ENCODE peak calls at places on chromosomes 11 and 22, in five cellular contexts. N, U, Z, B and C are unnamed samples. For H3K27me3, the result is how much of the 10 kb centered on the place peaks cover.

GRCh38 chr22:23527971-23528740 is 51.9 kb downstream of the IGLL1 start:
- DNase-seq in Z (no peak), N (no peak), B (no peak), U (peak), C (no peak)

GRCh38 chr11:3164540-3165151 is 464 bp downstream of the OSBPL5 start:
- DNase-seq in B (no peak), U (peak), N (no peak), Z (no peak), C (no peak)

GRCh38 chr11:35138949-35139881 is at the start of gene CD44:
- DNase-seq in B (peak), Z (peak), U (peak), N (peak), C (peak)

GRCh38 chr22:20992456-20993303 is 9.2 kb downstream of the THAP7 start:
- DNase-seq in N (no peak), Z (no peak), B (no peak), U (no peak), C (no peak)

GRCh38 chr11:125724125-125724524 is 22.0 kb upstream of the PATE1 start:
- DNase-seq in U (no peak), B (peak), N (no peak), Z (no peak), C (no peak)

GRCh38 chr22:17972385-17973181 is 51.8 kb downstream of the MICAL3 start:
- DNase-seq in U (no peak), N (no peak), Z (no peak), B (peak), C (peak)

GRCh38 chr11:16603890-16604783 is 134.3 kb upstream of the C11orf58 start:
- DNase-seq in Z (peak), U (peak), N (no peak), B (peak), C (peak)

GRCh38 chr11:35615911-35616900 is 2.1 kb upstream of the FJX1 start:
- DNase-seq in N (no peak), U (no peak), B (peak), Z (no peak), C (no peak)

GRCh38 chr11:27447288-27447914 is 25.2 kb downstream of the LGR4 start:
- DNase-seq in U (no peak), N (no peak), Z (no peak), B (peak), C (no peak)

GRCh38 chr11:74278721-74279148 is 32.7 kb downstream of the P4HA3 start:
- DNase-seq in N (no peak), U (no peak), Z (peak), B (peak), C (peak)

GRCh38 chr22:44658371-44658953 is 43.5 kb upstream of the PRR5 start:
- DNase-seq in B (peak), Z (no peak), U (peak), N (no peak), C (peak)

GRCh38 chr22:45720875-45721378 is 49.3 kb downstream of the ATXN10 start:
- DNase-seq in Z (no peak), U (no peak), B (peak), N (no peak), C (no peak)

GRCh38 chr22:44546686-44547310 is 48.8 kb upstream of the RTL6 start:
- DNase-seq in U (no peak), Z (no peak), N (no peak), B (no peak), C (no peak)

GRCh38 chr11:1505480-1505879 is 18.9 kb upstream of the MOB2 start:
- DNase-seq in U (peak), N (no peak), B (no peak), Z (no peak), C (no peak)

GRCh38 chr11:78373689-78374088 is 43.9 kb downstream of the GAB2 start:
- DNase-seq in N (no peak), B (no peak), Z (no peak), U (no peak), C (no peak)

GRCh38 chr22:16917144-16918003 is 90.6 kb downstream of the GAB4 start:
- DNase-seq in N (peak), B (peak), Z (peak), U (peak), C (peak)

GRCh38 chr22:50063589-50064393 is 5.7 kb upstream of the TTLL8 start:
- DNase-seq in Z (no peak), U (no peak), N (no peak), B (no peak), C (no peak)

GRCh38 chr11:58958500-58958899 is 19.2 kb downstream of the GLYATL1 start:
- DNase-seq in N (no peak), U (no peak), B (no peak), Z (peak), C (peak)

GRCh38 chr11:125342281-125342980 is 153.6 kb downstream of the FEZ1 start:
- DNase-seq in U (peak), B (no peak), N (no peak), Z (no peak), C (no peak)

GRCh38 chr11:65817312-65817814 is 16.4 kb upstream of the SNX32 start:
- DNase-seq in Z (no peak), N (no peak), U (peak), B (no peak), C (no peak)

GRCh38 chr11:114061053-114062049 is 1.8 kb downstream of the ZBTB16 start:
- DNase-seq in Z (peak), B (no peak), U (peak), N (no peak), C (peak)

GRCh38 chr11:49302360-49302759 is 94.0 kb upstream of the FOLH1 start:
- DNase-seq in Z (no peak), N (no peak), B (no peak), U (no peak), C (no peak)

GRCh38 chr22:43017525-43018290 is 2.8 kb upstream of the PACSIN2 start:
- DNase-seq in N (no peak), U (peak), B (no peak), Z (no peak), C (no peak)

GRCh38 chr11:116613201-116613910 is 159.4 kb downstream of the BUD13 start:
- DNase-seq in U (no peak), B (no peak), N (peak), Z (no peak), C (no peak)

GRCh38 chr11:11179239-11179638 is 173.8 kb downstream of the CSNK2A3 start:
- DNase-seq in N (no peak), U (no peak), B (peak), Z (no peak), C (no peak)

GRCh38 chr11:45079075-45079444 is 67.4 kb upstream of the PRDM11 start:
- DNase-seq in Z (no peak), B (no peak), U (no peak), N (no peak), C (no peak)

GRCh38 chr11:88300888-88301477 is 36.6 kb downstream of the CTSC start:
- DNase-seq in U (no peak), N (no peak), Z (no peak), B (no peak), C (no peak)

GRCh38 chr11:111185259-111185658 is 60.3 kb upstream of the POU2AF2 start:
- DNase-seq in B (no peak), U (no peak), Z (no peak), N (no peak), C (no peak)

GRCh38 chr11:77141034-77141433 is 13.0 kb downstream of the MYO7A start:
- DNase-seq in U (no peak), B (peak), N (no peak), Z (no peak), C (no peak)

GRCh38 chr11:109421981-109422590 is at the start of gene C11orf87:
- DNase-seq in B (peak), N (no peak), Z (no peak), U (peak), C (no peak)

GRCh38 chr11:69950120-69950519 is 128.0 kb upstream of the ANO1 start:
- DNase-seq in N (no peak), Z (no peak), B (no peak), U (no peak), C (no peak)

GRCh38 chr22:48161354-48161753 is 1398.9 kb downstream of the TBC1D22A start:
- DNase-seq in B (no peak), U (no peak), Z (no peak), N (no peak), C (no peak)

GRCh38 chr11:43071338-43071737 is 240.5 kb upstream of the API5 start:
- DNase-seq in U (no peak), Z (no peak), N (no peak), B (no peak), C (no peak)

GRCh38 chr11:68542617-68543016 is 82.1 kb downstream of the PPP6R3 start:
- DNase-seq in N (no peak), U (no peak), B (peak), Z (no peak), C (peak)

GRCh38 chr11:70065318-70066135 is 12.6 kb upstream of the ANO1 start:
- DNase-seq in Z (no peak), U (no peak), N (no peak), B (no peak), C (peak)

GRCh38 chr11:69931994-69932910 is 113.0 kb upstream of the FGF3 start:
- DNase-seq in N (peak), B (no peak), Z (no peak), U (peak), C (no peak)

GRCh38 chr11:43589601-43590250 is 90.8 kb upstream of the HSD17B12 start:
- DNase-seq in N (no peak), Z (no peak), B (no peak), U (no peak), C (no peak)

GRCh38 chr11:107078375-107078774 is 60.1 kb upstream of the GUCY1A2 start:
- DNase-seq in Z (no peak), U (no peak), B (no peak), N (no peak), C (no peak)

GRCh38 chr11:107071129-107071528 is 52.9 kb upstream of the GUCY1A2 start:
- DNase-seq in Z (no peak), B (no peak), U (no peak), N (no peak), C (no peak)

GRCh38 chr11:107076832-107077231 is 58.6 kb upstream of the GUCY1A2 start:
- DNase-seq in N (no peak), B (peak), U (no peak), Z (no peak), C (no peak)
- H3K27me3 ChIP-seq in N (under half), B (under half), U (under half), Z (under half), C (under half)

DNA sequence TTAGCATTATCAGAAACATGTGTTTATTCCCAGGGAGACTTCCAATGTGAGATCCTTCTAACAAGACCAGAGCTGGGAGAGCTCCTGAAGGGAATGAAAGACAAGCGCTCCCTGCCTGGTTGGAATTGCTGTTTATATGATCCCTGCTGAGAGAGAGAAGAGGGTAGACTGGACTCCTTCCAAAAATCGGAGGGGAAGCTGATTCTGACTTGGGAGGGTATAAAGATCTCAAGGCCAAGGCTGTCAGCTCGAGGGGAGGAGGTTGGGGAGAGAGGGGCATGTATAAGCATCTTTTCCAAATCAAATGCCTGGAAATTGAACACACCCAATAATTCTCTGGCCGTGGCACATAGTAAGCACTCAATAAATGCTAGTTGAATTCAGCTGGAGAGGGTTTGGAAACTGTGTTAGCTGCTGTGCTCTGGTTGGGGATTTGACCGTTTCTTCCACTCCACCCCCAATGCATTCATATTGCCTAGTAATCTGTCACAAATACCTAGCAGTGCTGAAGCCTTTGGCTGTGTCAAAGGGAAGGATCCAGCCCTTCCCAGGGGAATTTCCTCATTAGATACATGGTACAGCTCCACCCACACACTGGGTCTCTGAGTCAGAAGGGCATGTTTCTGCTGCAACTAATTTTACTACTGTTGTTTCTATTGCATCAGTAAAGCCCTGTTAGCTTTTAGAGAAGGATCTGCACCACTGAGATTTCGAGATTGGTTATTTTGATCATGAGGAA is 61.5 kb downstream of the CACNG2 start:
- DNase-seq in Z (no peak), B (peak), N (no peak), U (no peak), C (no peak)
- H3K27ac ChIP-seq in Z (no peak), B (no peak), N (no peak), U (no peak), C (no peak)

GRCh38 chr11:285894-286220 is 3.1 kb upstream of the PGGHG start:
- DNase-seq in B (no peak), Z (peak), N (no peak), U (no peak), C (no peak)
- H3K27me3 ChIP-seq in B (under half), Z (under half), N (under half), U (under half), C (under half)

DNA sequence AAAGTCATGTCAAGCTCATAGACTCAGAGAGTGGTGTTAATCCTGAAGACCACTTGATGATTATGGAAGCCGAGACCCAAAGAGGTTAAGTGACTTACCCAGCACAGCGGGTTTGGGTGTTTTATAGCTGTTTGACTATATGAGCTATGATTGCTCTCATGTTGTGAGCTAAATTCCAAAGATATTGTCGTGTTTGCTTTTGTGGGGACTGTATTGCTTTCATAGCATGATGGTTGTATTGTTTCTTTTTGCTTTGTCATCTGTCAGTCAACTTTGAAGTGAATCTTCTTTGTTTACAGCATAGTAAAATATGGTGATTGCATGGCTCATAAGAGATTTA is 23.7 kb downstream of the NF2 start:
- DNase-seq in U (no peak), N (no peak), Z (no peak), B (no peak), C (no peak)
- H3K27ac ChIP-seq in U (no peak), N (peak), Z (no peak), B (peak), C (no peak)

GRCh38 chr11:128355558-128355957 is 231.8 kb downstream of the ETS1 start:
- DNase-seq in U (no peak), Z (no peak), B (no peak), N (no peak), C (no peak)

GRCh38 chr11:128365044-128365443 is 222.3 kb downstream of the ETS1 start:
- DNase-seq in B (peak), Z (no peak), U (no peak), N (no peak), C (no peak)

GRCh38 chr11:128359515-128359914 is 227.8 kb downstream of the ETS1 start:
- DNase-seq in Z (no peak), U (no peak), N (no peak), B (peak), C (no peak)

GRCh38 chr11:128356992-128357391 is 230.4 kb downstream of the ETS1 start:
- DNase-seq in Z (no peak), N (no peak), U (no peak), B (no peak), C (no peak)

DNA sequence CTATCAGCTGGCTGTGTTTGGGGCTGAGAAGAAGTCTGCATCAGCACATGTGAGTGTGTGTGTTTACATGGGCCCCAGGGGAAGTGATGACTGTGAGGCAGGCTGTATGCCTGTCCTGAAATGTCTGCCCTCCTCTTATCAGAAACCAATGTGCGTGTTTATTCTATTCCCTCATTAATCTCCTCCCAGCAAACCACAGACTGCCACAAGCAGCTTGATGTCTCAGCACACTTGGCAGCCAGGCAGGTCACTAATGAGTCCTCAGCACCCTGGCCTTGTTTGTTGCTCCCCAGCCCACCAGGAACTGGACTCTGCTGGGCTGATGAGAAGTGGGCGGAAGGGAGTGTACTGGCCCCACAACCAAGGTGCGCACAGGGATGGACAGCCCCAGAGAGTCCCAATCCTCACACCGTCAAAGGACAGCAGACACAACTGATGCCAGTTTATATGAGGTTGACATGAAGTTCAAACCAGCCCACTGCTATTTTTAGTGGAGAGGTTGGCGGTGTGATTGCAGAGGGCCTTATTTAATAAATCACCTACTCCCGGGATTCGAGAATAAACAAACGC is 225.8 kb downstream of the ETS1 start:
- DNase-seq in B (peak), U (no peak), N (no peak), Z (no peak), C (no peak)
- H3K27me3 ChIP-seq in B (under half), U (under half), N (under half), Z (under half), C (under half)

GRCh38 chr11:9529333-9529648 is 44.2 kb upstream of the WEE1 start:
- DNase-seq in N (peak), B (peak), Z (peak), U (peak), C (no peak)
- H3K27ac ChIP-seq in N (peak), B (no peak), Z (peak), U (no peak), C (no peak)

DNA sequence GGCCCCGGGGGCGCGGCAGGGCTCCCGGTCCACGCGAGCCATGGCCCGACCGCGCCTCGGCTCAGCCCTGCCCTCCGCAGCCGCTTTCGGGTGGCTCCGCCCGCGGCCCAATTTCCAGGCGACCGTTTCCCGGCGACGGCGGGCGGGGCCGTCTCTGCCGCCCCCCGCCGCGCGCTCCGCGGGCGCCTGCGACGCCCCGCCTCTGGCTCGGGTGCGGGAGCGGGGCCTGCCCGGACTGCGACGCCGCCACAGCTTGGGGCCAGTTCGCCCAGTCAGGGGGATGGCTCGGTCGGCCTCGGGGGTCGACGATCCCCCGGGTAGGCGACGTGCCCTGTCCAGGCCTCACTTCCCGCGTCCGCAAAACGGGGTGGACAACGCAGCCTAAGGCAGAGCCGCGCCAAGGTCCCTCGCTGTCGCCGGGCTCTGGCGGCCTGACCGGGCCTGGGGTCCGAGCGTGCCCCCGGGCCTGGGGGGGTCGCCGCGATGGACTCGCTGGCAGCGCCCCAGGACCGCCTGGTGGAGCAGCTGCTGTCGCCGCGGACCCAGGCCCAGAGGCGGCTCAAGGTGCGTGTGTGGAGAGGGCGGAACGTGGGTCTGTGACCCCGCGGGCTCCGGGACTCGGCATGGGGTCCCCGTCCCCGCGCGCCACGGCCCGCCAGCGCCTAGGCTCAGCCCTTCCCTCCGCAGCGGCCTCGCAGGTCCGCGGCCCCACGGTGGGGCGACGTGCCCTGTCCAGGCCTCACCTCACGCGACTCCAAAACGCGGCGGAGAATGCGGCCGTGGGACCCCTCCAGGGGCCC is 4.2 kb downstream of the SEPTIN5 start:
- DNase-seq in N (no peak), B (no peak), Z (no peak), U (no peak), C (no peak)
- H3K27me3 ChIP-seq in N (under half), B (under half), Z (under half), U (half or more), C (under half)

GRCh38 chr11:8714622-8715225 is 32.1 kb downstream of the RPL27A start:
- DNase-seq in U (no peak), Z (no peak), N (no peak), B (peak), C (no peak)

GRCh38 chr11:8717876-8718753 is 35.5 kb downstream of the RPL27A start:
- DNase-seq in Z (peak), U (no peak), B (peak), N (no peak), C (peak)

GRCh38 chr11:8713760-8714159 is 31.2 kb downstream of the RPL27A start:
- DNase-seq in Z (no peak), N (no peak), U (no peak), B (no peak), C (no peak)

GRCh38 chr11:8717544-8717875 is 34.9 kb downstream of the RPL27A start:
- DNase-seq in B (no peak), Z (no peak), N (no peak), U (no peak), C (no peak)

GRCh38 chr11:8715501-8715900 is 32.9 kb downstream of the RPL27A start:
- DNase-seq in Z (no peak), U (no peak), B (no peak), N (no peak), C (peak)
- H3K27ac ChIP-seq in Z (no peak), U (peak), B (no peak), N (peak), C (peak)